ENCODE peak calls at places on chromosome 22, in five cellular contexts. X is NCI-H748 treated with DMSO at 0.1 percent for 48 hours, E is T1000, H is T47D, Y is pancreas. C is an unnamed sample.

GRCh38 chr22:42937164-42937854 is 77.6 kb downstream of the PACSIN2 start:
- DNase-seq in E (peak), Y (peak), X (no peak), H (no peak), C (no peak)

GRCh38 chr22:19663286-19663815 is 51.0 kb upstream of the SEPTIN5 start:
- DNase-seq in H (no peak), X (no peak), Y (peak), E (no peak), C (peak)

GRCh38 chr22:17119481-17120202 is 1.5 kb downstream of the TMEM121B start:
- DNase-seq in E (no peak), X (no peak), H (no peak), Y (peak), C (no peak)

GRCh38 chr22:36297568-36297967 is 44.6 kb downstream of the APOL1 start:
- DNase-seq in X (no peak), Y (no peak), H (no peak), E (no peak), C (no peak)

GRCh38 chr22:22948651-22949611 is 61.3 kb downstream of the IGLL5 start:
- DNase-seq in Y (no peak), E (no peak), H (no peak), X (no peak), C (no peak)

GRCh38 chr22:32991353-32992115 is 66.6 kb downstream of the SYN3 start:
- DNase-seq in E (no peak), H (no peak), Y (no peak), X (no peak), C (no peak)

GRCh38 chr22:42633013-42633412 is 7.4 kb downstream of the ATP5MGL start:
- DNase-seq in X (no peak), H (no peak), Y (no peak), E (no peak), C (no peak)

GRCh38 chr22:49205401-49205800 is 622.3 kb downstream of the BRD1 start:
- DNase-seq in E (no peak), Y (no peak), X (no peak), H (no peak), C (no peak)

GRCh38 chr22:33116846-33117547 is 58.8 kb upstream of the SYN3 start:
- DNase-seq in E (no peak), Y (no peak), H (no peak), X (no peak), C (no peak)

GRCh38 chr22:32819120-32819519 is 17.6 kb downstream of the TIMP3 start:
- DNase-seq in H (no peak), X (no peak), Y (no peak), E (no peak), C (no peak)

GRCh38 chr22:47201186-47201995 is 438.9 kb downstream of the TBC1D22A start:
- DNase-seq in Y (peak), E (no peak), X (no peak), H (no peak), C (no peak)

GRCh38 chr22:42816339-42816738 is 40.7 kb downstream of the ARFGAP3 start:
- DNase-seq in H (no peak), Y (no peak), X (no peak), E (no peak), C (no peak)

C was measured in NCI-H2081.